ENCODE peak calls at places on chromosomes 3 and 15, in four cellular contexts. K, F, N and W are unnamed samples.

GRCh38 chr3:38536686-38537085 is 40.5 kb downstream of the EXOG start:
- DNase-seq in K (no peak), F (no peak), N (no peak), W (no peak)

GRCh38 chr3:173932624-173933023 is 535.1 kb downstream of the NLGN1 start:
- DNase-seq in K (no peak), N (no peak), F (no peak), W (no peak)

GRCh38 chr3:160020057-160020711 is 31.5 kb downstream of the IL12A start:
- DNase-seq in F (no peak), K (no peak), N (no peak), W (no peak)

GRCh38 chr3:185318136-185318535 is 44.8 kb upstream of the MAP3K13 start:
- DNase-seq in F (no peak), K (no peak), N (no peak), W (no peak)

GRCh38 chr3:56887402-56888025 is 85.8 kb upstream of the ARHGEF3 start:
- DNase-seq in K (no peak), F (no peak), N (no peak), W (no peak)

GRCh38 chr3:82055792-82056191 is 294.3 kb upstream of the GBE1 start:
- DNase-seq in K (no peak), F (no peak), N (no peak), W (no peak)

GRCh38 chr3:127908202-127908601 is 6.8 kb upstream of the KBTBD12 start:
- DNase-seq in K (no peak), F (no peak), N (no peak), W (no peak)

GRCh38 chr3:32045091-32045964 is 61.1 kb upstream of the GPD1L start:
- DNase-seq in N (no peak), K (peak), F (no peak), W (no peak)

GRCh38 chr3:24128195-24129005 is 183.3 kb downstream of the NR1D2 start:
- DNase-seq in K (no peak), F (no peak), N (no peak), W (no peak)

GRCh38 chr15:28114721-28115622 is 15.9 kb upstream of the OCA2 start:
- DNase-seq in K (no peak), N (no peak), F (no peak), W (no peak)

GRCh38 chr3:55333041-55333440 is 154.1 kb downstream of the WNT5A start:
- DNase-seq in K (no peak), F (no peak), N (no peak), W (no peak)

GRCh38 chr3:81643721-81644120 is 117.7 kb downstream of the GBE1 start:
- DNase-seq in N (no peak), F (no peak), K (no peak), W (no peak)